ENCODE peak calls at places on chromosomes 13 and 19, in six cellular contexts. D is nucleus accumbens, T is AG04450, Y is kidney, I is AG08395, H is HS-5. F is an unnamed sample.

GRCh38 chr13:111537843-111538499 is 217.5 kb downstream of the TEX29 start:
- DNase-seq in T (no peak), I (no peak), H (no peak), Y (no peak), D (no peak), F (no peak)

GRCh38 chr19:51798127-51798526 is 3.2 kb downstream of the FPR3 start:
- DNase-seq in T (no peak), H (no peak), Y (no peak), D (no peak), I (no peak), F (no peak)

GRCh38 chr19:31448221-31448657 is 99.0 kb upstream of the TSHZ3 start:
- DNase-seq in Y (peak; percentile 82), T (peak; percentile 89), H (no peak), D (no peak), I (peak; percentile 93), F (peak; percentile 69)

GRCh38 chr13:99559560-99559959 is 58.3 kb downstream of the TM9SF2 start:
- DNase-seq in I (no peak), H (no peak), Y (no peak), T (no peak), D (no peak), F (no peak)

GRCh38 chr19:49949735-49950589 is 11.0 kb downstream of the SIGLEC11 start:
- DNase-seq in H (no peak), D (no peak), T (no peak), I (no peak), Y (peak; percentile 44), F (no peak)

GRCh38 chr13:32031815-32032345 is 306 bp downstream of the FRY start:
- DNase-seq in T (no peak), I (no peak), Y (no peak), H (no peak), D (no peak), F (no peak)

GRCh38 chr13:24221007-24221406 is 60.5 kb downstream of the SPATA13 start:
- DNase-seq in Y (no peak), H (no peak), D (no peak), T (no peak), I (no peak), F (no peak)

GRCh38 chr19:36686365-36687213 is 823 bp upstream of the ZNF567 start:
- DNase-seq in I (no peak), D (no peak), T (no peak), H (no peak), Y (peak; percentile 72), F (no peak)

GRCh38 chr19:58091251-58091995 is 6.6 kb downstream of the ZSCAN18 start:
- DNase-seq in T (no peak), H (no peak), I (no peak), D (no peak), Y (no peak), F (no peak)

GRCh38 chr19:14023404-14024235 is 4.3 kb upstream of the RLN3 start:
- DNase-seq in Y (peak; percentile 84), D (no peak), H (no peak), I (peak; percentile 54), T (no peak), F (no peak)

GRCh38 chr19:41563847-41564514 is 12.0 kb upstream of the CEACAM21 start:
- DNase-seq in Y (no peak), T (no peak), H (no peak), I (no peak), D (no peak), F (no peak)

GRCh38 chr19:34232566-34233481 is 21.5 kb upstream of the GARRE1 start:
- DNase-seq in Y (no peak), I (peak; percentile 90), H (peak; percentile 94), D (peak; percentile 40), T (peak; percentile 74), F (no peak)

GRCh38 chr19:2271516-2272103 is 10.4 kb downstream of the PEAK3 start:
- DNase-seq in I (peak; percentile 83), D (no peak), H (peak; percentile 53), Y (peak; percentile 82), T (no peak), F (peak; percentile 70)

GRCh38 chr19:45358213-45358792 is 12.1 kb downstream of the ERCC2 start:
- DNase-seq in H (no peak), D (no peak), T (no peak), I (no peak), Y (peak; percentile 59), F (no peak)

GRCh38 chr19:4015705-4016402 is 8.3 kb downstream of the PIAS4 start:
- DNase-seq in Y (peak; percentile 80), T (no peak), D (no peak), H (no peak), I (no peak), F (no peak)

GRCh38 chr13:102726430-102726829 is 31.6 kb upstream of the METTL21C start:
- DNase-seq in T (no peak), D (no peak), H (no peak), I (no peak), Y (no peak), F (no peak)

GRCh38 chr13:85575110-85575509 is 224.1 kb downstream of the SLITRK6 start:
- DNase-seq in T (no peak), I (no peak), Y (no peak), H (no peak), D (no peak), F (no peak)

GRCh38 chr13:113064534-113065405 is 40.8 kb upstream of the F7 start:
- DNase-seq in H (peak; percentile 56), Y (peak; percentile 52), I (peak; percentile 69), D (no peak), T (no peak), F (no peak)

GRCh38 chr13:75877092-75877491 is 241.0 kb downstream of the LMO7 start:
- DNase-seq in T (no peak), H (no peak), Y (no peak), I (no peak), D (no peak), F (no peak)

GRCh38 chr13:106874308-106874707 is 306.4 kb upstream of the ARGLU1 start:
- DNase-seq in I (no peak), T (no peak), Y (no peak), D (no peak), H (no peak), F (no peak)

GRCh38 chr13:47904239-47904638 is 96.8 kb downstream of the SUCLA2 start:
- DNase-seq in T (no peak), Y (no peak), H (no peak), D (no peak), I (no peak), F (no peak)

GRCh38 chr19:7993560-7993959 is 11.9 kb downstream of the ELAVL1 start:
- DNase-seq in Y (no peak), D (no peak), I (no peak), H (no peak), T (no peak), F (no peak)

F was measured in suprapubic skin.